ENCODE peak calls at places on chromosomes 6 and 20, in eight cellular contexts. K, F, Q, C, L, Z, A and H are unnamed samples.

GRCh38 chr20:10521068-10521834 is 86.1 kb downstream of the SLX4IP start:
- DNase-seq in Z (no peak), C (no peak), L (no peak), Q (peak; percentile 55), K (peak; percentile 17), A (no peak), F (peak; percentile 70), H (peak; percentile 87)

GRCh38 chr6:46138281-46138680 is 8.5 kb downstream of the ENPP4 start:
- DNase-seq in L (no peak), Q (no peak), A (no peak), Z (no peak), F (no peak), K (no peak), C (no peak), H (no peak)

GRCh38 chr6:159060107-159060506 is 15.3 kb upstream of the TAGAP start:
- DNase-seq in Z (no peak), L (no peak), C (no peak), Q (no peak), A (no peak), F (no peak), K (no peak), H (no peak)

GRCh38 chr6:131013495-131013894 is 49.5 kb downstream of the EPB41L2 start:
- DNase-seq in K (no peak), A (no peak), F (peak; percentile 92), Q (no peak), C (no peak), L (no peak), Z (peak; percentile 75), H (peak; percentile 89)

GRCh38 chr20:36672991-36673390 is 27.0 kb upstream of the SLA2 start:
- DNase-seq in Q (no peak), A (no peak), L (no peak), K (no peak), F (no peak), C (no peak), Z (no peak), H (no peak)

GRCh38 chr6:158313989-158314388 is 1.7 kb downstream of the TULP4 start:
- DNase-seq in Q (no peak), A (no peak), K (no peak), Z (no peak), C (no peak), L (no peak), F (no peak), H (no peak)

GRCh38 chr6:168162366-168162765 is 83.4 kb upstream of the FRMD1 start:
- DNase-seq in K (no peak), Z (no peak), C (no peak), L (no peak), F (no peak), Q (no peak), A (no peak), H (no peak)

GRCh38 chr20:35269055-35269781 is 8.7 kb downstream of the MMP24OS start:
- DNase-seq in Q (peak; percentile 81), F (peak; percentile 70), K (peak; percentile 89), Z (no peak), A (no peak), C (peak; percentile 69), L (no peak), H (peak; percentile 45)

GRCh38 chr6:51339728-51340127 is 521.1 kb downstream of the TFAP2B start:
- DNase-seq in Q (no peak), Z (peak; percentile 77), F (no peak), L (no peak), C (no peak), A (no peak), K (peak; percentile 93), H (no peak)

GRCh38 chr20:53161473-53161872 is 189.3 kb downstream of the TSHZ2 start:
- DNase-seq in K (no peak), Q (no peak), L (no peak), C (no peak), Z (no peak), F (no peak), A (no peak), H (no peak)

GRCh38 chr20:1822564-1823420 is 72.4 kb upstream of the SIRPA start:
- DNase-seq in Q (no peak), K (no peak), F (peak; percentile 56), L (no peak), C (no peak), A (no peak), Z (no peak), H (peak; percentile 42)

GRCh38 chr6:27836080-27836782 is 76.0 kb downstream of the OR2B2 start:
- DNase-seq in Q (no peak), A (no peak), C (no peak), Z (no peak), L (no peak), K (no peak), F (no peak), H (no peak)

GRCh38 chr6:71411882-71412281 is 123.3 kb downstream of the OGFRL1 start:
- DNase-seq in C (no peak), Z (no peak), Q (no peak), L (no peak), A (no peak), K (no peak), F (no peak), H (no peak)

GRCh38 chr6:161613711-161614110 is 339.9 kb upstream of the AGPAT4 start:
- DNase-seq in L (no peak), C (no peak), A (no peak), F (no peak), Z (no peak), Q (no peak), K (no peak), H (no peak)

GRCh38 chr6:161618816-161619454 is 345.1 kb upstream of the AGPAT4 start:
- DNase-seq in A (no peak), K (peak; percentile 78), Q (peak; percentile 80), L (no peak), C (no peak), F (peak; percentile 51), Z (peak; percentile 29), H (peak; percentile 86)
- H3K4me3 ChIP-seq in A (no peak overlapping the region), K (no peak overlapping the region), Q (peak overlapping the region; percentile 29), L (no peak overlapping the region), C (no peak overlapping the region), F (no peak overlapping the region), Z (peak overlapping the region; percentile 13), H (no peak overlapping the region)

DNA sequence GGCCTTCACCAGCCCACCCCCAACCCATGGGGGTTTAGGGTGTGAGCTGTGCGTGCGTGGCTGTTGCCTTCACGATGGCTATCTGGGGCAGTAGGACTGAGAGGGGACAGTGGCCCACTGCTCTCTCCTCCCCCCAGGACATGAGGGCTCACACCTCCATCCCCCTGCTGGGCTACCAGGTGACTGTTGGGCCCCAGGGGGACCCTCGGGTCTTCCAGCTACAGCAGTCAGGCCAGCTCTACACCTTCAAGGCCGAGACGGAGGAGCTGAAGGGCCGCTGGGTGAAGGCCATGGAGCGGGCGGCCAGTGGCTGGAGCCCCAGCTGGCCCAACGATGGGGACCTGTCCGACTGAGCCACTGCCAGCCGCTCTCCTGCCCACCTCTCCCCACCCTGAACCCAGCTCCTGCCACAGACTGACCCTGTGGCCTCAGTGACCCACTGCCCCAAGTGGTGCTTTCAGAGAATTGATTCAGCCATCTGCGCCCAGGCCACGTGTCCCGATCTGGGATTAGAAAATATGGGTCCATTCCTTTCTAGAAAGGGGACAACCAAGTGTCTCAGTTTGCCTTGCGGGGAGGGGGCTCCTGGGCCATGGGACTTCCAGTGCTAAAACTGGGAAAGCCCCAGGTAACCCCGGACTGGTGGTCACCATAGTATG is 22.5 kb downstream of the FGD2 start:
- DNase-seq in C (no peak), L (no peak), Q (no peak), A (peak; percentile 48), F (no peak), K (no peak), Z (no peak), H (no peak)
- TF ChIP-seq CTCF in C (no peak), L (no peak), Q (no peak), A (no peak), F (no peak), K (no peak), Z (no peak), H (no peak)

GRCh38 chr6:87697581-87698552 is 4.2 kb downstream of the AKIRIN2 start:
- DNase-seq in F (peak; percentile 90), Q (no peak), A (no peak), L (no peak), K (peak; percentile 19), Z (no peak), C (no peak), H (peak; percentile 86)
- H3K4me3 ChIP-seq in F (peak overlapping the region; percentile 73), Q (peak overlapping the region; percentile 80), A (no peak overlapping the region), L (peak overlapping the region; percentile 96), K (peak overlapping the region; percentile 93), Z (peak overlapping the region; percentile 98), C (peak overlapping the region; percentile 91), H (peak overlapping the region; percentile 90)

GRCh38 chr20:5119435-5120188 is at the start of gene PCNA:
- DNase-seq in C (peak; percentile 98), L (peak; percentile 91), A (peak; percentile 99), K (peak; percentile 98), F (peak; percentile 97), Z (peak; percentile 82), Q (peak; percentile 99), H (peak; percentile 97)
- TF ChIP-seq CTCF in C (no peak), L (peak; percentile 40), A (peak; percentile 22), K (no peak), F (no peak), Z (no peak), Q (no peak), H (no peak)